ENCODE peak calls at places on chromosomes 1 and 21, in ten cellular contexts. E is stimulated activated CD4-positive, alpha-beta T cell treated with anti-CD3 and anti-CD28 coated beads, Interleukin-4, amount 100 ng/mL, for 48 hours; A is skeletal muscle cell; M is nephron progenitor cell; N is activated CD4-positive, alpha-beta T cell treated with anti-CD3 and anti-CD28 coated beads, Interleukin-2, amount 10 ng/mL, durations not matched to agents 7 days and 5 days; Z is activated T-cell treated with anti-CD3 and anti-CD28 coated beads for 24 hours; O is CD4-positive, alpha-beta T cell; C is T-cell; R is activated CD8-positive, alpha-beta T cell treated with anti-CD3 and anti-CD28 coated beads for 36 hours; L is MCF 10A. U is an unnamed sample.
A peak's percentile ranks its signal among the peaks of the same experiment; 100 is the strongest.

GRCh38 chr1:15799004-15799867 is 8.2 kb downstream of the UQCRHL start:
- DNase-seq in E (peak; percentile 3), A (peak; percentile 85), M (no peak), N (no peak), Z (no peak), O (no peak), C (no peak), R (peak; percentile 59), L (peak; percentile 98), U (no peak)

GRCh38 chr1:52641307-52641706 is 8.3 kb downstream of the SHISAL2A start:
- DNase-seq in E (no peak), A (no peak), M (no peak), N (no peak), Z (no peak), O (no peak), C (no peak), R (peak; percentile 21), L (no peak), U (peak; percentile 51)

GRCh38 chr21:25670726-25671125 is 31.7 kb downstream of the JAM2 start:
- DNase-seq in E (no peak), A (peak; percentile 6), M (no peak), N (no peak), Z (no peak), O (no peak), C (no peak), R (no peak), L (no peak), U (no peak)

GRCh38 chr1:7406641-7407546 is 364.2 kb upstream of the VAMP3 start:
- DNase-seq in E (no peak), A (no peak), M (no peak), N (no peak), Z (no peak), O (no peak), C (no peak), R (no peak), L (no peak), U (peak; percentile 33)

GRCh38 chr1:156429308-156430060 is 60.5 kb downstream of the RHBG start:
- DNase-seq in E (no peak), A (no peak), M (no peak), N (no peak), Z (no peak), O (no peak), C (no peak), R (no peak), L (no peak), U (no peak)

GRCh38 chr1:86018311-86018923 is 138.2 kb downstream of the COL24A1 start:
- DNase-seq in E (no peak), A (no peak), M (peak; percentile 25), N (peak; percentile 12), Z (no peak), O (no peak), C (no peak), R (peak; percentile 33), L (peak; percentile 56), U (no peak)

GRCh38 chr1:228429007-228429406 is 12.3 kb upstream of the TRIM17 start:
- DNase-seq in E (no peak), A (no peak), M (no peak), N (no peak), Z (no peak), O (no peak), C (no peak), R (no peak), L (no peak), U (no peak)

GRCh38 chr1:69121708-69122107 is 446.0 kb upstream of the LRRC7 start:
- DNase-seq in E (no peak), A (peak; percentile 22), M (no peak), N (no peak), Z (no peak), O (no peak), C (no peak), R (no peak), L (peak; percentile 12), U (no peak)

GRCh38 chr21:36164427-36164784 is 7.8 kb downstream of the DOP1B start:
- DNase-seq in E (no peak), A (no peak), M (no peak), N (no peak), Z (no peak), O (no peak), C (no peak), R (no peak), L (no peak), U (no peak)

GRCh38 chr1:8825985-8826481 is 8.6 kb upstream of the RERE start:
- DNase-seq in E (no peak), A (no peak), M (no peak), N (no peak), Z (no peak), O (no peak), C (peak; percentile 45), R (no peak), L (no peak), U (no peak)

GRCh38 chr1:42922687-42923366 is 35.8 kb downstream of the SLC2A1 start:
- DNase-seq in E (peak; percentile 50), A (no peak), M (peak; percentile 38), N (peak; percentile 80), Z (peak; percentile 55), O (peak; percentile 30), C (peak; percentile 42), R (peak; percentile 76), L (peak; percentile 77), U (no peak)

GRCh38 chr1:160161965-160162705 is 10.7 kb downstream of the ATP1A4 start:
- DNase-seq in E (no peak), A (no peak), M (peak; percentile 31), N (no peak), Z (no peak), O (no peak), C (no peak), R (peak; percentile 14), L (peak; percentile 17), U (no peak)

GRCh38 chr1:74502432-74502831 is 10.0 kb downstream of the LRRC53 start:
- DNase-seq in E (no peak), A (peak; percentile 15), M (peak; percentile 46), N (no peak), Z (no peak), O (no peak), C (no peak), R (no peak), L (peak; percentile 69), U (no peak)

GRCh38 chr1:201964266-201964665 is 9.0 kb downstream of the TIMM17A start:
- DNase-seq in E (no peak), A (no peak), M (no peak), N (no peak), Z (no peak), O (no peak), C (no peak), R (no peak), L (no peak), U (no peak)

GRCh38 chr1:103108525-103109150 is 316 bp upstream of the COL11A1 start:
- DNase-seq in E (no peak), A (no peak), M (peak; percentile 84), N (no peak), Z (no peak), O (no peak), C (no peak), R (no peak), L (no peak), U (no peak)

GRCh38 chr1:198283222-198283621 is 126.4 kb downstream of the NEK7 start:
- DNase-seq in E (no peak), A (no peak), M (no peak), N (no peak), Z (no peak), O (no peak), C (no peak), R (no peak), L (no peak), U (no peak)

GRCh38 chr1:63882048-63882704 is 108.4 kb downstream of the ROR1 start:
- DNase-seq in E (no peak), A (no peak), M (no peak), N (no peak), Z (no peak), O (no peak), C (no peak), R (no peak), L (no peak), U (no peak)

GRCh38 chr1:115229016-115229415 is 109.0 kb downstream of the NGF start:
- DNase-seq in E (no peak), A (no peak), M (no peak), N (no peak), Z (no peak), O (no peak), C (no peak), R (no peak), L (no peak), U (no peak)

GRCh38 chr1:97919568-97920261 is 1.1 kb downstream of the DPYD start:
- DNase-seq in E (no peak), A (no peak), M (no peak), N (no peak), Z (no peak), O (no peak), C (no peak), R (no peak), L (peak; percentile 52), U (no peak)

U was measured in activated CD8-positive, alpha-beta memory T cell treated with anti-CD3 and anti-CD28 coated beads for 24 hours.